ENCODE peak calls at places on chromosomes 4 and X, in four cellular contexts. W is H1, E is HCT116, B is HEK293T. J is an unnamed sample.

GRCh38 chrX:78619829-78620228 is 39.3 kb downstream of the RTL3 start:
- DNase-seq in E (no peak), B (no peak), W (no peak), J (no peak)

GRCh38 chr4:186029731-186030421 is 39.1 kb upstream of the TLR3 start:
- DNase-seq in B (no peak), E (no peak), W (no peak), J (peak)

GRCh38 chr4:119046263-119046662 is 89.4 kb upstream of the MYOZ2 start:
- DNase-seq in B (no peak), W (no peak), E (no peak), J (no peak)

GRCh38 chr4:7428261-7429068 is 6.3 kb downstream of the PSAPL1 start:
- DNase-seq in E (no peak), W (no peak), B (no peak), J (peak)

GRCh38 chr4:79184461-79184860 is 141.4 kb downstream of the NAA11 start:
- DNase-seq in W (no peak), B (no peak), E (no peak), J (no peak)

GRCh38 chrX:123673813-123674212 is 59.0 kb downstream of the THOC2 start:
- DNase-seq in E (no peak), B (no peak), W (no peak), J (no peak)

GRCh38 chr4:148271166-148271565 is 171.0 kb downstream of the NR3C2 start:
- DNase-seq in B (no peak), W (no peak), E (no peak), J (no peak)

GRCh38 chrX:104343408-104344129 is 88.8 kb upstream of the ESX1 start:
- DNase-seq in E (peak), B (peak), W (peak), J (peak)

GRCh38 chrX:63529961-63530360 is 178.8 kb upstream of the SPIN4 start:
- DNase-seq in E (no peak), W (no peak), B (no peak), J (no peak)

GRCh38 chr4:1249731-1250526 is 999 bp upstream of the CTBP1 start:
- DNase-seq in W (no peak), E (no peak), B (peak), J (peak)

GRCh38 chr4:6655924-6656323 is 15.4 kb downstream of the MRFAP1 start:
- DNase-seq in W (no peak), B (no peak), E (no peak), J (no peak)

GRCh38 chr4:7422098-7422897 is 12.4 kb downstream of the PSAPL1 start:
- DNase-seq in W (no peak), E (no peak), B (no peak), J (peak)

GRCh38 chr4:176654565-176655216 is 138.0 kb downstream of the VEGFC start:
- DNase-seq in B (no peak), W (no peak), E (no peak), J (no peak)

GRCh38 chr4:128668566-128668965 is 140.9 kb upstream of the JADE1 start:
- DNase-seq in E (no peak), B (no peak), W (no peak), J (no peak)

GRCh38 chr4:76212301-76212700 is 1.3 kb downstream of the SCARB2 start:
- DNase-seq in E (no peak), W (no peak), B (no peak), J (no peak)

GRCh38 chr4:112830753-112831386 is 193.9 kb downstream of the LARP7 start:
- DNase-seq in E (no peak), B (no peak), W (no peak), J (no peak)

GRCh38 chrX:95949588-95949987 is 735.1 kb upstream of the DIAPH2 start:
- DNase-seq in W (no peak), B (no peak), E (no peak), J (no peak)

GRCh38 chr4:153750197-153750817 is 9.5 kb downstream of the RNF175 start:
- DNase-seq in E (peak), B (peak), W (no peak), J (peak)

GRCh38 chrX:18394477-18394876 is 30.9 kb upstream of the CDKL5 start:
- DNase-seq in B (no peak), W (no peak), E (no peak), J (no peak)

GRCh38 chrX:132924426-132924825 is 34.0 kb downstream of the HS6ST2 start:
- DNase-seq in E (no peak), W (no peak), B (no peak), J (no peak)

GRCh38 chrX:110734894-110735541 is 60.6 kb downstream of the CHRDL1 start:
- DNase-seq in B (no peak), W (no peak), E (no peak), J (no peak)

GRCh38 chr4:127505203-127505602 is 127.6 kb upstream of the INTU start:
- DNase-seq in B (no peak), E (no peak), W (no peak), J (no peak)

GRCh38 chr4:169314906-169315305 is 44.1 kb upstream of the SH3RF1 start:
- DNase-seq in E (peak), W (no peak), B (peak), J (no peak)

GRCh38 chr4:43242611-43243010 is 350.1 kb downstream of the GRXCR1 start:
- DNase-seq in E (no peak), W (no peak), B (no peak), J (no peak)

GRCh38 chrX:45771560-45772340 is 571.1 kb upstream of the DIPK2B start:
- DNase-seq in W (no peak), B (no peak), E (no peak), J (no peak)

GRCh38 chr4:1978741-1979476 is 29.9 kb downstream of the NELFA start:
- DNase-seq in W (no peak), E (no peak), B (no peak), J (no peak)

GRCh38 chr4:158810487-158811215 is 41.8 kb downstream of the FNIP2 start:
- DNase-seq in E (peak), W (no peak), B (peak), J (no peak)
- TF ChIP-seq SP1 in E (peak), W (no peak), B (no peak), J (no peak)

DNA sequence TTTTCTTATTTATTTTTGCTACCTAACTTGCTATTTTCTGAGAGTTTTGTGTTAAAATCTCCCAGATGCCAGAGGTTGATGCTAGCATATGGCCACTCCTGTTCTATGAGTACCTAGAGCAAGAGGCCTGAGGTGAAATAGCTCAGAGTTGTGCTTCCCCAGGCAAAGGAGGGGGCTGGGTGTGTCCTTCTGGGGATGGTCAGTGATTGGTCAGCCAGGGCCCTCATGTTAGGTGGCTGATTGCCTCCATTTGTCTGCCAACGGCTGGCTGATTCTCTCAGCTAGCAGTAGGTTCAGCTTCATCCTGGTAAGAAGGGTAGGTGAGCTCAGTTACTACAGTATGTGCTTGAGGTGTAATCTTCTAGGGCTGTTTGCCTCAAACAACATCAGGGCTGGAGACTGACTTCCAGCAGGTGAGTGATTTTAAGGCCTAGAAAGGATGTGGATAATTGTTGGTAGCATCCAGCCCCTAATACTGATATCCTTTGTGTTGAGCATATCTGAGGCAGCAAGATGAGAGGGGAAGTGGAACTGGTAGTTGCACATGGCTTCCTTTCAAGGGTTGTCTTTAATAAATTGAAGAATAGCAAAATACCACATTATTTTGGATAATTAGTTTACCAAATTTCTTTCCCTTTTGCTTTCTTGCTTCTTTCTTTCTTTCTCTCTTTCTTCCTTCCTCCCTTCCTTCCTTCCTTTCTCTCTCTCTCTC is 62.5 kb upstream of the RHOH start:
- DNase-seq in W (no peak), B (no peak), E (no peak), J (no peak)
- TF ChIP-seq SP1 in W (no peak), B (no peak), E (no peak), J (no peak)

GRCh38 chr4:99712530-99712929 is 54.9 kb upstream of the C4orf54 start:
- DNase-seq in E (no peak), W (no peak), B (no peak), J (no peak)
- TF ChIP-seq SP1 in E (no peak), W (no peak), B (no peak), J (no peak)

GRCh38 chr4:184961693-184962092 is 56.6 kb upstream of the HELT start:
- DNase-seq in W (no peak), E (no peak), B (peak), J (peak)

GRCh38 chr4:184962125-184962638 is 56.1 kb upstream of the HELT start:
- DNase-seq in B (no peak), E (no peak), W (no peak), J (no peak)

GRCh38 chr4:184959309-184959708 is 59.0 kb upstream of the HELT start:
- DNase-seq in B (no peak), W (no peak), E (no peak), J (no peak)

GRCh38 chr4:184959786-184960185 is 58.5 kb upstream of the HELT start:
- DNase-seq in E (no peak), B (no peak), W (no peak), J (no peak)

GRCh38 chr4:184960505-184960971 is 57.8 kb upstream of the HELT start:
- DNase-seq in W (no peak), B (no peak), E (no peak), J (no peak)
- TF ChIP-seq SP1 in W (no peak), B (no peak), E (no peak), J (no peak)

DNA sequence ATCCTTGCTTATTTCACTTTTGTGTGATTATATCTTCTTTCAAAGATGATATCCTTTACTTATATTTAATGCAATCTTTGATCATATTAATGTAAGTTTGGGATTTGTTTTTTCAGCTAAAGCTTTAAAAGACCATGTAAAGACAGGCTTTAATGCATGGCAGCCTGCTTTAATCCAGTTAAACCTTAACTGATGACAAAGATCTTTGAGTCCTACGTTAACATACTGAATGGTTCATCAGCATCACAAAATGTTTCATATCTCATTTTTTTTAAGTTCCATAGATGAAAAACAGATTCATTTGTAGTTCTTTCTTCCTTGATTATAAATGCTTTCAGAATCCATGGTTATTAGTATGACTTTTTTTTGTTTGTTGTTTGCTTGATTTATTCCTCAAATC is 1102.8 kb downstream of the FSTL5 start:
- DNase-seq in W (no peak), E (no peak), B (no peak), J (no peak)
- TF ChIP-seq SP1 in W (no peak), E (no peak), B (no peak), J (no peak)

GRCh38 chr4:14916554-14917304 is 85.6 kb upstream of the CPEB2 start:
- DNase-seq in E (peak), W (no peak), B (no peak), J (no peak)
- TF ChIP-seq SP1 in E (no peak), W (no peak), B (no peak), J (no peak)

GRCh38 chr4:56200275-56200674 is 187.0 kb downstream of the AASDH start:
- DNase-seq in W (no peak), B (no peak), E (no peak), J (no peak)

GRCh38 chr4:56211202-56211601 is 176.1 kb downstream of the AASDH start:
- DNase-seq in B (no peak), E (no peak), W (no peak), J (no peak)

GRCh38 chr4:56210397-56210796 is 176.9 kb downstream of the AASDH start:
- DNase-seq in W (peak), E (no peak), B (no peak), J (no peak)

GRCh38 chr4:56209767-56210166 is 177.5 kb downstream of the AASDH start:
- DNase-seq in B (no peak), E (no peak), W (no peak), J (no peak)

GRCh38 chr4:56206258-56206657 is 181.0 kb downstream of the AASDH start:
- DNase-seq in W (no peak), E (no peak), B (no peak), J (no peak)
- TF ChIP-seq SP1 in W (no peak), E (no peak), B (no peak), J (no peak)

GRCh38 chrX:13492286-13492685 is 77.1 kb upstream of the EGFL6 start:
- DNase-seq in W (no peak), E (no peak), B (no peak), J (no peak)

GRCh38 chrX:13495232-13495631 is 74.2 kb upstream of the EGFL6 start:
- DNase-seq in E (peak), B (no peak), W (no peak), J (no peak)

GRCh38 chrX:13493659-13494058 is 75.7 kb upstream of the EGFL6 start:
- DNase-seq in B (no peak), E (no peak), W (no peak), J (no peak)

GRCh38 chrX:13491061-13491460 is 78.3 kb upstream of the EGFL6 start:
- DNase-seq in E (no peak), B (no peak), W (no peak), J (no peak)

DNA sequence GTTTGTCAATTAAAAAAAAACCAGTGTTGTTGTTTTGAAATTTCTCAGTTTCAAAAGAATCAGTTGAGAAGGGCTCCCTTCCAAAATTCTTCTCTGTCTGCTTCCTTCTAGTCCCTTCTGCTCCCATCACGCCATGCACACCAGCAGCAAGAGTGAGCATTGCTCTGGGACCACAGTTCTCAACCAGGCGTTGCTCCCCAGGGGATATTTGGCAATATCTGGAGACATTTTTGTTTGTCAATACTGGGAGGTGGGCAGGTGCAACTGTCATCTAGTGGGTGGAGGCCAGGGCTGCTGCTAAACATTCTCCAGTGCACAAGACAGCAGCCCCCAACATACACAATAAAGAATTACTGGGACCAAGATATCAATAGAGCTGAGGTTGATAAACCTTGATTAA is 74.8 kb upstream of the EGFL6 start:
- DNase-seq in E (no peak), B (no peak), W (no peak), J (no peak)
- TF ChIP-seq SP1 in E (no peak), B (no peak), W (no peak), J (no peak)

J was measured in WTC11.